ENCODE peak calls at places on chromosomes 3 and 15, in seven cellular contexts. Y is CD8-positive, alpha-beta T cell; R is GM12865; Q is PC-3; N is AG09309; V is brain microvascular endothelial cell; D is ovary. K is an unnamed sample.

GRCh38 chr3:46407976-46408375 is 917 bp downstream of the CCRL2 start:
- DNase-seq in Y (no peak), R (no peak), Q (peak; percentile 24), N (no peak), V (no peak), D (no peak), K (no peak)

GRCh38 chr3:25424238-25425013 is 3.6 kb upstream of the RARB start:
- DNase-seq in Y (no peak), R (no peak), Q (peak; percentile 40), N (no peak), V (peak; percentile 43), D (no peak), K (no peak)

GRCh38 chr3:31010491-31010890 is 116.0 kb upstream of the GADL1 start:
- DNase-seq in Y (no peak), R (no peak), Q (peak; percentile 58), N (peak; percentile 13), V (peak; percentile 47), D (no peak), K (no peak)

GRCh38 chr15:25372298-25372697 is 66.5 kb downstream of the UBE3A start:
- DNase-seq in Y (no peak), R (no peak), Q (peak; percentile 13), N (no peak), V (peak; percentile 29), D (no peak), K (no peak)

GRCh38 chr15:66756220-66756769 is 54.3 kb downstream of the SMAD6 start:
- DNase-seq in Y (no peak), R (no peak), Q (no peak), N (no peak), V (no peak), D (peak; percentile 40), K (no peak)

GRCh38 chr15:25136119-25136518 is 181.3 kb downstream of the SNRPN start:
- DNase-seq in Y (no peak), R (no peak), Q (no peak), N (no peak), V (peak; percentile 7), D (no peak), K (no peak)

GRCh38 chr15:74425634-74426033 is 8.1 kb downstream of the SEMA7A start:
- DNase-seq in Y (no peak), R (no peak), Q (no peak), N (no peak), V (no peak), D (no peak), K (no peak)

GRCh38 chr3:187921391-187921790 is 176.1 kb upstream of the BCL6 start:
- DNase-seq in Y (no peak), R (no peak), Q (no peak), N (no peak), V (no peak), D (no peak), K (no peak)

GRCh38 chr15:77187751-77188464 is 117.0 kb upstream of the TSPAN3 start:
- DNase-seq in Y (no peak), R (peak; percentile 69), Q (peak; percentile 30), N (no peak), V (peak; percentile 45), D (no peak), K (no peak)

GRCh38 chr3:57556459-57557087 is 499 bp downstream of the PDE12 start:
- DNase-seq in Y (peak; percentile 50), R (no peak), Q (peak; percentile 16), N (no peak), V (no peak), D (peak; percentile 60), K (no peak)

GRCh38 chr15:62625421-62626033 is 417.0 kb upstream of the TPM1 start:
- DNase-seq in Y (no peak), R (no peak), Q (no peak), N (peak; percentile 82), V (no peak), D (peak; percentile 71), K (peak; percentile 42)

GRCh38 chr3:147797095-147797494 is 387.9 kb downstream of the ZIC1 start:
- DNase-seq in Y (no peak), R (no peak), Q (no peak), N (no peak), V (no peak), D (no peak), K (no peak)

GRCh38 chr3:136465296-136465695 is 215.2 kb downstream of the PCCB start:
- DNase-seq in Y (no peak), R (no peak), Q (peak; percentile 13), N (no peak), V (no peak), D (no peak), K (no peak)

GRCh38 chr3:128494152-128494650 is 1.2 kb upstream of the GATA2 start:
- DNase-seq in Y (no peak), R (no peak), Q (no peak), N (no peak), V (no peak), D (no peak), K (no peak)

GRCh38 chr3:195753609-195754008 is 32.8 kb downstream of the MUC20 start:
- DNase-seq in Y (no peak), R (no peak), Q (no peak), N (no peak), V (no peak), D (no peak), K (no peak)

GRCh38 chr15:52764731-52765130 is 25.4 kb downstream of the ONECUT1 start:
- DNase-seq in Y (no peak), R (no peak), Q (no peak), N (no peak), V (no peak), D (no peak), K (no peak)
- TF ChIP-seq CTCF in Y (no peak), R (no peak), Q (no peak), N (no peak), V (no peak), D (no peak), K (no peak)

GRCh38 chr3:16179771-16180736 is 5.6 kb downstream of the GALNT15 start:
- DNase-seq in Y (no peak), R (no peak), Q (peak; percentile 45), N (no peak), V (peak; percentile 47), D (no peak), K (no peak)
- H3K4me3 ChIP-seq in Y (no peak overlapping the region), R (no peak overlapping the region), Q (no peak overlapping the region), N (no peak overlapping the region), V (no peak overlapping the region), D (no peak overlapping the region), K (no peak overlapping the region)

DNA sequence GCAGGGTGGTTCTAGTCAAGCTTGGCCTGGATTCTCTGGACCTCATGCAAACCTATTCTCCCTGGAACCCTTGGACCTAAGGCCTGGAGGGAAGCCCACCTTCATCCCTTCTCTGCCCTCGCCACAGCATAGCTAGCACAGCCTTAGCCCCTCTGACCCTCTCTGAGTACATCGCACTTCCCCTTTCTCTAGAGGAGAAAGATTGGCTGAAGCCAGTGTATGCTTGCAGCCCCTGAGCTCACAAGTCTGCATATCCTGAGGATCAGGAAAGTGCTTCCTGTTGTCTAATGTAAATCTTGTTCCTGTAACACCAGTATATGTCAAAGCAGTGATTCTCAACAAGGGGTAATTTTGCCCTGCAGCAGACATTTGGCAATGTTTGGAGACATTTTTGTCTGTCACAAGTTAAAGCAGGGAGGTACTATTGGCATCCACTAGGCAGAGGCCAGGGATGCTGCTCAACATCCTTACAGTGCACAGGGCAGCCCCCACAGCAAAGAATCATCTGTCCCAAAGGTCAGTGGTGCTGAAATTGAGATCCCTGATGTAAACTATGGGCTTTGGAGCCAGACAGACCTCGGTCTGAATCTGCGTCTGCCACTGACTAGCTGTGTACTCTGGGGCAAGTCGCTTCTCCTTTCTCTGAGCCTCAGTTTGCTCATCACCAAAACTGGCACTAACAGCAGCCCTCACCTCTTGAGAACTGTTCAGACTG is 2.2 kb upstream of the PRKCD start:
- DNase-seq in Y (no peak), R (no peak), Q (no peak), N (no peak), V (no peak), D (no peak), K (no peak)
- TF ChIP-seq CTCF in Y (no peak), R (no peak), Q (no peak), N (no peak), V (no peak), D (no peak), K (no peak)

DNA sequence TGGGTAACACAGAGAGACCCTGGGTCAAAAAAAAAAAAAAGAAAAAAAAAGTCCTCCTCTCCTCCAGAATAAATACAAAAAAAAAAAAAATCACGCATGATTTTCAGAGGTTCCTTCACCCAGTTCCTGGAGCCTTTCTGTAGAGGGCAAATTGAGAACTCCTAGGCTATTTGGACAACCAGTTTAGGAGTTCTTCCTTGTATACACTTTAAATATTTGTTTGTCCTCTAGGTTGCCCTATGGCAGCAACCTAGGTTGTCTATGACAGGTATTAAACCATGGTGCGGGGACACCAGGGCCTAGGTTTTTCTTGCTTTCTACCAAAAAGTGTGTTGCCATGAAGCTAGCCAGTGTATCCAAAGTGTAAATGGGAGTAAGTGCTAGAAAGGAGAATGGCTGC is 3.8 kb upstream of the ZFYVE19 start:
- DNase-seq in Y (no peak), R (no peak), Q (no peak), N (no peak), V (no peak), D (no peak), K (no peak)
- H3K4me3 ChIP-seq in Y (no peak overlapping the region), R (no peak overlapping the region), Q (no peak overlapping the region), N (no peak overlapping the region), V (no peak overlapping the region), D (no peak overlapping the region), K (no peak overlapping the region)

GRCh38 chr15:89494006-89494405 is 2.4 kb downstream of the RHCG start:
- DNase-seq in Y (no peak), R (no peak), Q (no peak), N (no peak), V (no peak), D (no peak), K (no peak)

GRCh38 chr15:89495638-89496145 is 691 bp downstream of the RHCG start:
- DNase-seq in Y (no peak), R (no peak), Q (peak; percentile 23), N (no peak), V (no peak), D (no peak), K (no peak)

GRCh38 chr15:89492934-89493631 is 3.3 kb downstream of the RHCG start:
- DNase-seq in Y (no peak), R (no peak), Q (no peak), N (no peak), V (no peak), D (no peak), K (no peak)

GRCh38 chr15:89496155-89497098 is at the start of gene RHCG:
- DNase-seq in Y (no peak), R (peak; percentile 61), Q (no peak), N (no peak), V (peak; percentile 41), D (no peak), K (no peak)

GRCh38 chr15:89494941-89495637 is 1.3 kb downstream of the RHCG start:
- DNase-seq in Y (no peak), R (peak; percentile 45), Q (peak; percentile 21), N (no peak), V (no peak), D (no peak), K (no peak)
- TF ChIP-seq CTCF in Y (no peak), R (peak; percentile 51), Q (peak; percentile 74), N (peak; percentile 53), V (peak; percentile 67), D (no peak), K (no peak)

GRCh38 chr3:115513411-115513800 is 109.9 kb upstream of the GAP43 start:
- DNase-seq in Y (no peak), R (no peak), Q (peak; percentile 4), N (no peak), V (no peak), D (no peak), K (no peak)
- H3K4me3 ChIP-seq in Y (peak overlapping the region; percentile 48), R (peak overlapping the region; percentile 51), Q (peak overlapping the region; percentile 41), N (peak overlapping the region; percentile 47), V (peak overlapping the region; percentile 61), D (no peak overlapping the region), K (peak overlapping the region; percentile 56)

K was measured in AG04449.